ENCODE peak calls at places on chromosomes 11 and 22, in four cellular contexts. One of them, this sample, is unnamed.

GRCh38 chr11:43802509-43802908 is 78.1 kb upstream of the ALKBH3 start:
- DNase-seq in GM23338: peak
- DNase-seq in astrocyte: no peak
- DNase-seq in T-helper 9 cell: no peak
- DNase-seq in this sample: peak

GRCh38 chr22:30420401-30421178 is 5.0 kb upstream of the MTFP1 start:
- DNase-seq in GM23338: no peak
- DNase-seq in T-helper 9 cell: no peak
- DNase-seq in astrocyte: peak
- DNase-seq in this sample: no peak

GRCh38 chr11:46112961-46113617 is 8.2 kb downstream of the PHF21A start:
- DNase-seq in T-helper 9 cell: no peak
- DNase-seq in astrocyte: peak
- DNase-seq in GM23338: peak
- DNase-seq in this sample: peak

GRCh38 chr11:69115586-69116560 is 39.9 kb upstream of the SMIM38 start:
- DNase-seq in astrocyte: peak
- DNase-seq in T-helper 9 cell: no peak
- DNase-seq in GM23338: no peak
- DNase-seq in this sample: no peak

GRCh38 chr11:65662247-65662801 is 392 bp downstream of the RELA start:
- DNase-seq in T-helper 9 cell: no peak
- DNase-seq in astrocyte: no peak
- DNase-seq in GM23338: no peak
- DNase-seq in this sample: no peak

GRCh38 chr11:68471360-68472340 is 11.1 kb downstream of the PPP6R3 start:
- DNase-seq in GM23338: no peak
- DNase-seq in astrocyte: peak
- DNase-seq in T-helper 9 cell: peak
- DNase-seq in this sample: no peak

GRCh38 chr11:88552377-88553029 is 215.0 kb upstream of the CTSC start:
- DNase-seq in T-helper 9 cell: peak
- DNase-seq in astrocyte: no peak
- DNase-seq in GM23338: peak
- DNase-seq in this sample: peak

GRCh38 chr11:10322830-10323792 is 18.2 kb downstream of the ADM start:
- DNase-seq in T-helper 9 cell: no peak
- DNase-seq in astrocyte: peak
- DNase-seq in GM23338: peak
- DNase-seq in this sample: no peak

GRCh38 chr22:28773461-28773867 is 969 bp downstream of the CCDC117 start:
- DNase-seq in GM23338: no peak
- DNase-seq in T-helper 9 cell: no peak
- DNase-seq in astrocyte: peak
- DNase-seq in this sample: peak

GRCh38 chr22:32649515-32650200 is 151.8 kb upstream of the TIMP3 start:
- DNase-seq in astrocyte: peak
- DNase-seq in T-helper 9 cell: no peak
- DNase-seq in GM23338: no peak
- DNase-seq in this sample: no peak

GRCh38 chr22:17972385-17973181 is 51.8 kb downstream of the MICAL3 start:
- DNase-seq in T-helper 9 cell: no peak
- DNase-seq in astrocyte: peak
- DNase-seq in GM23338: peak
- DNase-seq in this sample: peak

GRCh38 chr11:47980907-47981621 is 705 bp downstream of the PTPRJ start:
- DNase-seq in T-helper 9 cell: peak
- DNase-seq in astrocyte: no peak
- DNase-seq in GM23338: peak
- DNase-seq in this sample: peak

GRCh38 chr22:49965291-49966040 is 4.9 kb downstream of the PIM3 start:
- DNase-seq in GM23338: no peak
- DNase-seq in astrocyte: no peak
- DNase-seq in T-helper 9 cell: no peak
- DNase-seq in this sample: peak

GRCh38 chr11:134901536-134901935 is 489.5 kb upstream of the B3GAT1 start:
- DNase-seq in astrocyte: no peak
- DNase-seq in GM23338: peak
- DNase-seq in T-helper 9 cell: no peak
- DNase-seq in this sample: no peak

GRCh38 chr22:42169055-42169469 is 38.5 kb upstream of the CYP2D6 start:
- DNase-seq in GM23338: peak
- DNase-seq in astrocyte: peak
- DNase-seq in T-helper 9 cell: peak
- DNase-seq in this sample: peak